ENCODE peak calls at places on chromosomes 4 and X, in eight cellular contexts. W, R, O, S, L, E, K and D are unnamed samples.

GRCh38 chrX:53091354-53091753 is 2.6 kb upstream of the KANTR start:
- DNase-seq in L (no peak), R (no peak), K (no peak), O (no peak), S (no peak), W (no peak), E (no peak), D (no peak)

GRCh38 chr4:79046191-79046590 is 107.0 kb upstream of the PAQR3 start:
- DNase-seq in S (no peak), O (no peak), W (no peak), E (no peak), K (no peak), L (no peak), R (no peak), D (no peak)

GRCh38 chr4:168524006-168524405 is 27.2 kb downstream of the PALLD start:
- DNase-seq in K (no peak), L (peak), W (peak), S (no peak), R (peak), E (no peak), O (peak), D (peak)

GRCh38 chr4:15653430-15653829 is 1.7 kb downstream of the FBXL5 start:
- DNase-seq in L (no peak), O (no peak), K (no peak), R (no peak), S (no peak), W (no peak), E (no peak), D (no peak)

GRCh38 chrX:26352891-26353430 is 137.0 kb downstream of the MAGEB5 start:
- DNase-seq in L (no peak), K (no peak), W (no peak), O (no peak), R (no peak), E (no peak), S (no peak), D (peak)

GRCh38 chrX:72245461-72246089 is 6.7 kb upstream of the ERCC6L start:
- DNase-seq in W (peak), E (no peak), R (no peak), O (peak), L (peak), K (peak), S (no peak), D (peak)

GRCh38 chrX:17674611-17675010 is 62.7 kb upstream of the SCML1 start:
- DNase-seq in E (no peak), K (no peak), R (no peak), O (no peak), W (peak), S (no peak), L (no peak), D (peak)

GRCh38 chr4:182560358-182560757 is 317.2 kb downstream of the TENM3 start:
- DNase-seq in O (no peak), E (no peak), R (no peak), K (no peak), L (peak), W (peak), S (no peak), D (no peak)

GRCh38 chrX:91434351-91435168 is at the start of gene PABPC5:
- DNase-seq in S (no peak), L (peak), E (no peak), K (peak), O (peak), R (peak), W (peak), D (peak)

GRCh38 chrX:37594755-37595382 is 23.4 kb downstream of the LANCL3 start:
- DNase-seq in R (no peak), K (no peak), O (no peak), S (no peak), L (no peak), E (no peak), W (no peak), D (no peak)

GRCh38 chr4:337143-337931 is at the start of gene ZNF141:
- DNase-seq in K (peak), R (peak), O (peak), W (peak), E (peak), S (no peak), L (peak), D (peak)

GRCh38 chr4:94452476-94453300 is 946 bp downstream of the PDLIM5 start:
- DNase-seq in K (peak), O (peak), S (no peak), W (peak), L (peak), E (no peak), R (peak), D (peak)

GRCh38 chr4:146916479-146917076 is 29.1 kb downstream of the TTC29 start:
- DNase-seq in W (peak), K (no peak), O (peak), R (peak), L (peak), E (peak), S (no peak), D (peak)

GRCh38 chrX:101191217-101191750 is 28.3 kb upstream of the DRP2 start:
- DNase-seq in K (peak), E (no peak), W (no peak), O (peak), L (no peak), S (no peak), R (no peak), D (peak)

GRCh38 chrX:49199906-49200771 is at the start of gene SYP:
- DNase-seq in E (no peak), S (no peak), O (peak), K (peak), R (peak), W (peak), L (peak), D (peak)

GRCh38 chr4:184388106-184388505 is 86.2 kb downstream of the IRF2 start:
- DNase-seq in S (no peak), E (no peak), W (no peak), K (no peak), L (no peak), R (no peak), O (no peak), D (no peak)

GRCh38 chr4:820230-821172 is 5.4 kb downstream of the CPLX1 start:
- DNase-seq in W (no peak), R (no peak), S (no peak), E (no peak), L (no peak), K (no peak), O (no peak), D (no peak)

GRCh38 chr4:149845643-149846208 is 30.1 kb upstream of the IQCM start:
- DNase-seq in S (no peak), E (no peak), O (peak), L (no peak), R (no peak), W (no peak), K (no peak), D (no peak)

GRCh38 chr4:77185681-77186080 is 28.7 kb downstream of the CCNG2 start:
- DNase-seq in E (no peak), L (no peak), S (no peak), O (no peak), K (no peak), R (no peak), W (no peak), D (no peak)

GRCh38 chr4:146943691-146944375 is 1.8 kb downstream of the TTC29 start:
- DNase-seq in O (no peak), K (no peak), R (no peak), W (peak), E (no peak), L (peak), S (no peak), D (peak)

GRCh38 chr4:111632752-111633151 is 512.5 kb upstream of the FAM241A start:
- DNase-seq in S (no peak), L (peak), K (no peak), E (no peak), W (no peak), R (no peak), O (peak), D (peak)

GRCh38 chrX:25175743-25176142 is 160.0 kb upstream of the ARX start:
- DNase-seq in W (no peak), E (no peak), L (no peak), S (no peak), R (no peak), K (no peak), O (no peak), D (no peak)

GRCh38 chrX:15151267-15152196 is 118.4 kb downstream of the ASB9 start:
- DNase-seq in E (peak), K (no peak), S (no peak), O (peak), R (no peak), L (no peak), W (no peak), D (no peak)

GRCh38 chr4:152535236-152535902 is 523 bp downstream of the FBXW7 start:
- DNase-seq in S (no peak), W (no peak), E (no peak), L (no peak), R (no peak), K (peak), O (no peak), D (no peak)

GRCh38 chrX:35726176-35726575 is 72.0 kb upstream of the MAGEB16 start:
- DNase-seq in S (no peak), K (no peak), E (no peak), L (no peak), W (peak), R (no peak), O (peak), D (peak)

GRCh38 chr4:100100985-100101384 is 89.3 kb downstream of the DDIT4L start:
- DNase-seq in R (no peak), W (no peak), S (no peak), E (no peak), K (no peak), O (no peak), L (no peak), D (no peak)

GRCh38 chr4:38310446-38311043 is 350.3 kb downstream of the PTTG2 start:
- DNase-seq in O (no peak), K (no peak), W (peak), R (no peak), E (peak), S (no peak), L (no peak), D (no peak)

GRCh38 chrX:65920620-65921019 is 119.3 kb downstream of the VSIG4 start:
- DNase-seq in S (no peak), R (no peak), O (peak), K (no peak), L (no peak), W (no peak), E (no peak), D (no peak)

DNA sequence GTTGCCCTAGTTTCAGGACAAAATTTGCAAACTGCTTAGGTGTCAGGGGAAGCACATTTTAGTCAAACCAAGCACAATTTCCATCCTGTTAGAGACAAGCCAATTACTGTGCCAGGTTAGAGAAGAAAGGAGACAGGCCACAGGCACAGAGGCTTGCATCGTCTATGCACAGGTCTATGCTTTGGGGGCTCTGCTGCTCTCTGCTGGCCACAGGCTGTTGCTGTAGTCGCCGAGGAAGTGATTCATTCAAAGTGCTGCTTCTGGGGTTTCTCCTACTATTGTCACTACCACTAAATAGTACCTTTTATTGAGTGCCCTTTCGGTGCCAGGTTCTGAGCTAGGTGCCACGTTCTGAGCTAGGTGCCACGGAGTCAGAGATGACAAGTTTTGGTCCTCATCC is 45.5 kb downstream of the VGLL1 start:
- DNase-seq in R (peak), O (peak), S (no peak), W (peak), K (peak), L (peak), E (no peak), D (peak)
- TF ChIP-seq CTCF in R (peak), O (peak), S (no peak), W (peak), K (peak), L (peak), E (peak), D (peak)

DNA sequence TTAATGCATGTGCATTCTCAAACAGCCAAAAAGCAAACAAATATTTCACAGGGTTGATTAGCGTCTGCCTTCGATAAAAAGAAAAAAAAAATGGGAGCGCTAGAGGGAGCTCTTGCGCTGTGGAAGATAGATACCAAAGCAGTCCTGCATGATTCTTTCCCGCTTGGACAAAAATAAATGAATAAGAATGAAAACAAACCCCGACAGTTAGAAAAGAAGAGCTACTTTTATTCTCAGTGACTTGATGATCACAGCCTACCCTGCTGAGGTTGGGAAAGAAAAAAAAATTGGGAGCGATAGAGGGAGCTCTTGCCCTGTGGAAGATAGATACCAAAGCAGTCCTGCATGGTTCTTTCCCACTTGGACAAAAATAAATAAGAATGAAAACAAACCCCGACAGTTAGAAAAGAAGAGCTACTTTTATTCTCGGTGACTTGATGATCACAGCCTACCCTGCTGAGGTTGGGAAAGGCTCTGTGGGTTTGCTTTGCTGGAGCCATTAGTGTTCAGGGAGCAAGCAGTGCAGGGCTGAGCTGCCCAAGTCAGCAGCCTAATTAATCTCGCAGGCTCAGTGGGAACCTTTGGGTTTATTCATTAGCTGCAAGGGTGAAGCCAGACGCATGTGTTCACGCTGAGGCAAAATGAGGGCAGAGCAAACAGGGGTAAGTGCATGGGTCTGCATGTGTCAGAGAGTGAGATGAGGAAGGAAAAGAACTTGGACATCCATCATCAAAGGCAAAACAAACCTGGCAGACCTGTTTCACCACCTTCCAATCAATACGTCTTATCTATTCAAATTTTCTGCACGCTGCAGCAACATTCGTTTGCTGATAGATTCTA is 249.3 kb upstream of the PRKX start:
- DNase-seq in O (peak), L (no peak), S (no peak), E (no peak), W (peak), K (no peak), R (no peak), D (peak)
- H3K4me3 ChIP-seq in O (no peak), L (no peak), S (no peak), E (no peak), W (no peak), K (no peak), R (no peak), D (no peak)

GRCh38 chr4:120922390-120923200 is at the start of gene PRDM5:
- DNase-seq in W (peak), O (peak), R (no peak), E (no peak), K (peak), L (peak), S (no peak), D (peak)
- TF ChIP-seq CTCF in W (peak), O (peak), R (peak), E (no peak), K (peak), L (peak), S (no peak), D (peak)

DNA sequence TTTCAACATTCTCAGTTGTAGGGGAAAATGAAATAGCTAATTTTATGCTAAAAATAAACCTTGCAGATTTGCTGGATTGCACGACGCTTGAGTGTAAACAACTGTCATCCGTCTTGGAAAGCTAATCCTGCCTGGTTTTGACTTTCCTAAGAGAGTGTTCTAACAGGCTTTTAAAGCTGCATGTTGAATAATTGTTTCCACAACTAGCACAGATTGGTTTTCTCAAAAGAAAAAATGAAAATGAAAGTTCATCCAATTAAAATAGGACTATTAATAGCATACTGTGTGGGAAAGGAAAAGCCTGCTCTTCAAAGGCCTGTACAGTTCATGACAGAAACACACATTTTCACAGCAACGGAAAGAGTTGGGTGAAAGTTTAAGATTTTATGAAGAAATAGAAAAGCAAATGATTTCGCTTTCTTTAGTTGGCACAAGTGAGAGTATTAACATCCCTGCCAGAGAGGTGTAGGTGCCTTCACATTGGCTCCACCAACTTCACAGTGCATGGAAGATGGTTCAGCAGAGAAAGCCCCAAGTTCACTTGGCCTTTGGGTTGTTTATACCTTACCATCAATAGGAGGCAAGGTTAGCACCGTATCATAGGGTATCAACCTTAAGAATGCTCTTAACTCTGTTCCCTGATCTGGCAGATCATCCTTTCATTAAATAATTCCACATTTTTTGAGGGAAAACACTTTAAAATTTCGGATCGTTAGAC is 140.0 kb upstream of the GUCY1A1 start:
- DNase-seq in O (no peak), R (no peak), L (peak), W (no peak), K (no peak), E (no peak), S (no peak), D (peak)
- H3K4me3 ChIP-seq in O (no peak), R (no peak), L (no peak), W (no peak), K (peak), E (no peak), S (peak), D (no peak)

GRCh38 chrX:7068939-7069367 is 78.6 kb upstream of the STS start:
- DNase-seq in E (no peak), L (no peak), W (no peak), R (no peak), S (no peak), K (no peak), O (peak), D (peak)
- TF ChIP-seq CTCF in E (peak), L (peak), W (peak), R (peak), S (no peak), K (no peak), O (peak), D (peak)

GRCh38 chr4:173536808-173537429 is 6.9 kb upstream of the HAND2 start:
- DNase-seq in S (no peak), W (no peak), E (no peak), R (no peak), O (no peak), K (no peak), L (no peak), D (no peak)

GRCh38 chr4:173537628-173538147 is 7.7 kb upstream of the HAND2 start:
- DNase-seq in R (no peak), L (no peak), S (no peak), E (no peak), K (no peak), W (no peak), O (no peak), D (no peak)

GRCh38 chr4:173538148-173538902 is 8.3 kb upstream of the HAND2 start:
- DNase-seq in S (no peak), W (no peak), L (peak), R (no peak), E (no peak), O (no peak), K (peak), D (no peak)

GRCh38 chr4:173539986-173540385 is 10.0 kb upstream of the HAND2 start:
- DNase-seq in E (no peak), L (no peak), O (no peak), S (no peak), W (no peak), R (no peak), K (no peak), D (no peak)

GRCh38 chr4:173538903-173539445 is 8.9 kb upstream of the HAND2 start:
- DNase-seq in R (no peak), K (no peak), L (no peak), W (no peak), S (no peak), O (no peak), E (no peak), D (no peak)
- H3K4me3 ChIP-seq in R (peak), K (peak), L (peak), W (no peak), S (peak), O (no peak), E (no peak), D (peak)

DNA sequence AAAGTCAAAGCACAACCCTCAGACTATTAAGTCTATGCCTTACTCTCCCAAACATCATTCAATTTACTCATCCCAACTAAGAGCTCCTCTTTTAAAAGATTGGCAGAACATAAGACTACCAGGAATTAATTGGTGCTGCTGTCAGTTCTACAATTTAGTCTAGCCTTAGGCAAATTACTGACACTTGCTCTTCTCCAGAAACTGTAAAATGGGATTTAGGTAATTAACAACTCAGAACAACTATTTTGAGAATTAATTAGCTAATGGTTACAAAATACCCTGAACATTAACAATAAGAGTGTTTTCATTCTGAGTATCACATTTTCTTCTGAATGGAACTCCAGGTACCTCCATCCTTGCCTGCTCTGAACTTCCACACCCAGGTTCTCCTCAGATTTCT is 36.2 kb upstream of the RBM47 start:
- DNase-seq in S (no peak), R (no peak), W (no peak), E (no peak), O (no peak), K (no peak), L (no peak), D (no peak)
- TF ChIP-seq CTCF in S (no peak), R (no peak), W (no peak), E (no peak), O (no peak), K (no peak), L (no peak), D (no peak)

GRCh38 chr4:6221851-6222760 is 21.8 kb upstream of the JAKMIP1 start:
- DNase-seq in E (no peak), L (no peak), S (no peak), O (peak), W (peak), R (no peak), K (peak), D (peak)
- H3K4me3 ChIP-seq in E (peak), L (no peak), S (peak), O (no peak), W (no peak), R (no peak), K (peak), D (no peak)

GRCh38 chrX:13693341-13693871 is 4.5 kb downstream of the RAB9A start:
- DNase-seq in R (no peak), S (no peak), L (no peak), O (peak), K (no peak), E (no peak), W (no peak), D (no peak)
- TF ChIP-seq CTCF in R (no peak), S (no peak), L (no peak), O (no peak), K (no peak), E (no peak), W (no peak), D (no peak)